ENCODE peak calls at places on chromosomes 5 and 9, in four cellular contexts. G, Y, L and O are unnamed samples.

GRCh38 chr5:150522504-150523464 is 14.9 kb downstream of the NDST1 start:
- DNase-seq in G (no peak), Y (no peak), L (no peak), O (no peak)

GRCh38 chr5:178244566-178244965 is 12.0 kb upstream of the PHYKPL start:
- DNase-seq in G (no peak), Y (peak; percentile 28), L (no peak), O (no peak)

GRCh38 chr5:58921106-58921505 is 338.2 kb downstream of the RAB3C start:
- DNase-seq in G (no peak), Y (no peak), L (no peak), O (no peak)

GRCh38 chr5:173495225-173495904 is 121.1 kb downstream of the BOD1 start:
- DNase-seq in G (peak; percentile 89), Y (peak; percentile 49), L (no peak), O (no peak)

GRCh38 chr5:50751064-50751657 is 84.7 kb downstream of the PARP8 start:
- DNase-seq in G (peak; percentile 72), Y (peak; percentile 63), L (no peak), O (peak; percentile 25)

GRCh38 chr9:38419216-38419615 is 5.0 kb downstream of the IGFBPL1 start:
- DNase-seq in G (no peak), Y (no peak), L (no peak), O (no peak)

GRCh38 chr5:180090098-180090768 is 18.7 kb upstream of the RNF130 start:
- DNase-seq in G (peak; percentile 58), Y (peak; percentile 54), L (peak; percentile 79), O (peak; percentile 72)

GRCh38 chr5:110361501-110361900 is 365.0 kb downstream of the TMEM232 start:
- DNase-seq in G (peak; percentile 20), Y (peak; percentile 65), L (no peak), O (no peak)

GRCh38 chr5:177399903-177400868 is at the start of gene PFN3:
- DNase-seq in G (no peak), Y (peak; percentile 69), L (no peak), O (no peak)

GRCh38 chr5:55650391-55650790 is 61.7 kb downstream of the SLC38A9 start:
- DNase-seq in G (peak; percentile 89), Y (peak; percentile 56), L (no peak), O (peak; percentile 1)

GRCh38 chr9:36263662-36264061 is 5.4 kb upstream of the GNE start:
- DNase-seq in G (no peak), Y (no peak), L (no peak), O (no peak)

GRCh38 chr9:113616116-113616515 is 152.6 kb downstream of the RGS3 start:
- DNase-seq in G (no peak), Y (no peak), L (no peak), O (no peak)

GRCh38 chr9:133113928-133114351 is 7.1 kb downstream of the RALGDS start:
- DNase-seq in G (no peak), Y (no peak), L (no peak), O (no peak)

GRCh38 chr9:133707761-133708122 is 30.4 kb downstream of the SARDH start:
- DNase-seq in G (no peak), Y (no peak), L (no peak), O (no peak)

GRCh38 chr9:85742630-85742928 is 825 bp upstream of the AGTPBP1 start:
- DNase-seq in G (peak; percentile 63), Y (peak; percentile 90), L (no peak), O (no peak)

GRCh38 chr5:78824826-78825225 is 160.3 kb downstream of the ARSB start:
- DNase-seq in G (peak; percentile 95), Y (peak; percentile 16), L (no peak), O (no peak)

GRCh38 chr5:2857837-2858236 is 106.4 kb upstream of the IRX2 start:
- DNase-seq in G (no peak), Y (no peak), L (no peak), O (no peak)

GRCh38 chr9:16594787-16595186 is 275.7 kb downstream of the BNC2 start:
- DNase-seq in G (no peak), Y (no peak), L (no peak), O (no peak)

GRCh38 chr5:157564149-157564711 is 11.3 kb downstream of the ADAM19 start:
- DNase-seq in G (no peak), Y (no peak), L (no peak), O (no peak)

GRCh38 chr5:112338681-112339337 is 80.3 kb downstream of the EPB41L4A start:
- DNase-seq in G (peak; percentile 59), Y (peak; percentile 20), L (no peak), O (no peak)

GRCh38 chr9:35871514-35871913 is 1.3 kb upstream of the OR13J1 start:
- DNase-seq in G (no peak), Y (no peak), L (no peak), O (no peak)

GRCh38 chr9:97704327-97704677 is 7.2 kb upstream of the XPA start:
- DNase-seq in G (no peak), Y (no peak), L (no peak), O (no peak)

GRCh38 chr5:67233075-67233474 is 36.5 kb upstream of the CD180 start:
- DNase-seq in G (peak; percentile 56), Y (peak; percentile 75), L (no peak), O (no peak)

GRCh38 chr9:128808543-128808942 is 9.8 kb upstream of the ENDOG start:
- DNase-seq in G (no peak), Y (no peak), L (no peak), O (no peak)

GRCh38 chr5:57176350-57176857 is 2.5 kb downstream of the GPBP1 start:
- DNase-seq in G (peak; percentile 48), Y (peak; percentile 83), L (no peak), O (no peak)

GRCh38 chr9:83267741-83268140 is 204.8 kb upstream of the RASEF start:
- DNase-seq in G (no peak), Y (no peak), L (no peak), O (no peak)

GRCh38 chr5:21236104-21236503 is 1248.1 kb upstream of the CDH18 start:
- DNase-seq in G (no peak), Y (no peak), L (no peak), O (no peak)

GRCh38 chr9:132516911-132517310 is 65.5 kb upstream of the BARHL1 start:
- DNase-seq in G (no peak), Y (no peak), L (no peak), O (no peak)

GRCh38 chr5:5353681-5354080 is 68.8 kb upstream of the ICE1 start:
- DNase-seq in G (no peak), Y (no peak), L (no peak), O (no peak)

GRCh38 chr5:172777381-172778222 is 6.6 kb upstream of the DUSP1 start:
- DNase-seq in G (peak; percentile 70), Y (peak; percentile 95), L (peak; percentile 73), O (peak; percentile 87)

GRCh38 chr9:134994926-134995791 is 77.4 kb upstream of the FCN1 start:
- DNase-seq in G (no peak), Y (no peak), L (no peak), O (no peak)

GRCh38 chr5:68333649-68334549 is 118.3 kb downstream of the PIK3R1 start:
- DNase-seq in G (peak; percentile 88), Y (peak; percentile 99), L (no peak), O (no peak)

GRCh38 chr5:9781275-9781674 is 151.1 kb upstream of the TAS2R1 start:
- DNase-seq in G (no peak), Y (no peak), L (no peak), O (no peak)